ENCODE peak calls at places on chromosome 1, in eight cellular contexts. O is HTR-8/SVneo; L is uterus; Y is fibroblast of mammary gland; U is activated T-helper 1 cell treated with anti-CD3 and anti-CD28 coated beads, Interleukin-2, amount 50 U/mL, for 16 hours; S is sigmoid colon; P is ELR; Q is pons. F is an unnamed sample.

GRCh38 chr1:100265562-100265930 is 470 bp upstream of the RTCA start:
- DNase-seq in O (no peak), L (no peak), Y (peak), U (no peak), S (no peak), P (peak), Q (no peak), F (no peak)

GRCh38 chr1:110477041-110477440 is 26.1 kb downstream of the PROK1 start:
- DNase-seq in O (peak), L (no peak), Y (peak), U (no peak), S (no peak), P (peak), Q (no peak), F (no peak)

GRCh38 chr1:180156201-180156600 is 1.5 kb downstream of the QSOX1 start:
- DNase-seq in O (no peak), L (no peak), Y (no peak), U (no peak), S (no peak), P (no peak), Q (peak), F (no peak)

GRCh38 chr1:25468037-25468436 is 37.3 kb downstream of the MACO1 start:
- DNase-seq in O (no peak), L (no peak), Y (peak), U (no peak), S (no peak), P (no peak), Q (no peak), F (no peak)

GRCh38 chr1:17108786-17109185 is 10.5 kb downstream of the PADI2 start:
- DNase-seq in O (no peak), L (no peak), Y (no peak), U (no peak), S (no peak), P (no peak), Q (no peak), F (no peak)

GRCh38 chr1:158686430-158687009 is at the start of gene SPTA1:
- DNase-seq in O (no peak), L (no peak), Y (peak), U (no peak), S (no peak), P (no peak), Q (no peak), F (no peak)

GRCh38 chr1:231653611-231654010 is 27.0 kb downstream of the DISC1 start:
- DNase-seq in O (no peak), L (no peak), Y (no peak), U (no peak), S (no peak), P (peak), Q (no peak), F (no peak)

GRCh38 chr1:30014031-30014430 is 709.4 kb downstream of the MATN1 start:
- DNase-seq in O (no peak), L (no peak), Y (no peak), U (no peak), S (no peak), P (no peak), Q (peak), F (no peak)

GRCh38 chr1:219927956-219928790 is at the start of gene SLC30A10:
- DNase-seq in O (peak), L (no peak), Y (peak), U (no peak), S (no peak), P (no peak), Q (no peak), F (peak)

GRCh38 chr1:34406377-34406776 is 229.7 kb downstream of the C1orf94 start:
- DNase-seq in O (no peak), L (no peak), Y (no peak), U (no peak), S (no peak), P (no peak), Q (no peak), F (no peak)

GRCh38 chr1:23823767-23824166 is 1.5 kb downstream of the HMGCL start:
- DNase-seq in O (no peak), L (no peak), Y (no peak), U (no peak), S (no peak), P (no peak), Q (no peak), F (no peak)

GRCh38 chr1:234926574-234927311 is 201.9 kb downstream of the TOMM20 start:
- DNase-seq in O (no peak), L (no peak), Y (no peak), U (no peak), S (no peak), P (no peak), Q (peak), F (no peak)

GRCh38 chr1:150009604-150010387 is 730 bp downstream of the OTUD7B start:
- DNase-seq in O (peak), L (peak), Y (peak), U (no peak), S (peak), P (peak), Q (peak), F (no peak)

GRCh38 chr1:5921129-5921528 is 71.1 kb downstream of the NPHP4 start:
- DNase-seq in O (no peak), L (no peak), Y (no peak), U (no peak), S (no peak), P (no peak), Q (no peak), F (no peak)

GRCh38 chr1:18344755-18345154 is 136.0 kb upstream of the KLHDC7A start:
- DNase-seq in O (no peak), L (no peak), Y (no peak), U (no peak), S (no peak), P (no peak), Q (no peak), F (peak)

GRCh38 chr1:171917361-171917760 is 76.1 kb downstream of the DNM3 start:
- DNase-seq in O (no peak), L (no peak), Y (no peak), U (no peak), S (no peak), P (no peak), Q (no peak), F (no peak)

GRCh38 chr1:111723091-111723806 is 15.9 kb downstream of the INKA2 start:
- DNase-seq in O (no peak), L (no peak), Y (no peak), U (no peak), S (no peak), P (no peak), Q (no peak), F (no peak)

GRCh38 chr1:182301467-182302198 is 90.0 kb downstream of the GLUL start:
- DNase-seq in O (no peak), L (no peak), Y (peak), U (no peak), S (peak), P (no peak), Q (peak), F (no peak)

GRCh38 chr1:5771788-5772187 is 220.4 kb downstream of the NPHP4 start:
- DNase-seq in O (no peak), L (no peak), Y (no peak), U (no peak), S (no peak), P (no peak), Q (no peak), F (no peak)

GRCh38 chr1:226676381-226676780 is 62.7 kb downstream of the ITPKB start:
- DNase-seq in O (no peak), L (no peak), Y (peak), U (no peak), S (peak), P (no peak), Q (no peak), F (no peak)

GRCh38 chr1:204623365-204623893 is 62.1 kb downstream of the LRRN2 start:
- DNase-seq in O (peak), L (no peak), Y (peak), U (no peak), S (no peak), P (peak), Q (no peak), F (no peak)

GRCh38 chr1:176957603-176958002 is 206.9 kb downstream of the ASTN1 start:
- DNase-seq in O (no peak), L (no peak), Y (no peak), U (no peak), S (no peak), P (no peak), Q (no peak), F (no peak)

GRCh38 chr1:29519733-29520132 is 283.4 kb downstream of the PTPRU start:
- DNase-seq in O (no peak), L (no peak), Y (no peak), U (no peak), S (peak), P (no peak), Q (no peak), F (peak)

GRCh38 chr1:47881505-47882442 is 115.4 kb downstream of the TRABD2B start:
- DNase-seq in O (no peak), L (no peak), Y (peak), U (no peak), S (no peak), P (no peak), Q (no peak), F (no peak)

GRCh38 chr1:169364948-169365347 is 2.6 kb downstream of the NME7 start:
- DNase-seq in O (no peak), L (no peak), Y (no peak), U (no peak), S (no peak), P (peak), Q (no peak), F (no peak)

GRCh38 chr1:111499026-111499790 is 4.2 kb downstream of the ADORA3 start:
- DNase-seq in O (no peak), L (no peak), Y (no peak), U (no peak), S (no peak), P (peak), Q (peak), F (no peak)

GRCh38 chr1:94031591-94031990 is 89.4 kb downstream of the ABCA4 start:
- DNase-seq in O (no peak), L (no peak), Y (no peak), U (no peak), S (no peak), P (no peak), Q (no peak), F (no peak)

GRCh38 chr1:35657851-35658250 is 16.5 kb upstream of the PSMB2 start:
- DNase-seq in O (no peak), L (no peak), Y (no peak), U (no peak), S (no peak), P (no peak), Q (no peak), F (no peak)

GRCh38 chr1:21906173-21907078 is 30.7 kb downstream of the HSPG2 start:
- DNase-seq in O (no peak), L (peak), Y (peak), U (no peak), S (peak), P (no peak), Q (no peak), F (peak)

GRCh38 chr1:147509786-147510360 is 31.4 kb upstream of the BCL9 start:
- DNase-seq in O (no peak), L (peak), Y (no peak), U (no peak), S (no peak), P (no peak), Q (no peak), F (peak)